ENCODE peak calls at places on chromosome 20, in eight cellular contexts. R is ovary, S is IMR-90, P is heart left ventricle, M is stomach, C is esophagus muscularis mucosa, U is Peyer's patch, Q is spleen. K is an unnamed sample.

GRCh38 chr20:48308232-48308781 is 519.5 kb downstream of the PREX1 start:
- DNase-seq in C (no peak), P (no peak), Q (no peak), S (no peak), U (no peak), M (no peak), R (no peak), K (no peak)

GRCh38 chr20:19903168-19903676 is 113.9 kb upstream of the NAA20 start:
- DNase-seq in C (no peak), Q (no peak), R (no peak), U (peak; percentile 49), S (peak; percentile 76), M (peak; percentile 44), P (peak; percentile 38), K (no peak)

GRCh38 chr20:12595841-12596240 is 412.9 kb upstream of the SPTLC3 start:
- DNase-seq in C (no peak), S (no peak), M (no peak), Q (no peak), U (no peak), R (no peak), P (no peak), K (no peak)

GRCh38 chr20:41139227-41140093 is 2.1 kb downstream of the PLCG1 start:
- DNase-seq in P (no peak), M (no peak), S (no peak), Q (no peak), U (no peak), R (no peak), C (no peak), K (no peak)

GRCh38 chr20:32918751-32919150 is 60.0 kb downstream of the EFCAB8 start:
- DNase-seq in P (no peak), C (peak; percentile 66), S (no peak), R (no peak), M (peak; percentile 3), U (no peak), Q (no peak), K (no peak)

GRCh38 chr20:21102252-21102609 is 3.9 kb downstream of the LINC00237 start:
- DNase-seq in U (no peak), S (no peak), Q (no peak), C (peak; percentile 81), M (no peak), P (peak; percentile 21), R (no peak), K (no peak)

GRCh38 chr20:58039569-58040092 is 188.8 kb downstream of the ANKRD60 start:
- DNase-seq in S (no peak), Q (peak; percentile 52), M (no peak), C (peak; percentile 91), U (no peak), P (no peak), R (no peak), K (no peak)

GRCh38 chr20:58397429-58397828 is 8.4 kb downstream of the VAPB start:
- DNase-seq in Q (no peak), S (no peak), P (no peak), U (no peak), M (no peak), C (no peak), R (no peak), K (no peak)

GRCh38 chr20:2535711-2536561 is 437 bp upstream of the TMC2 start:
- DNase-seq in R (no peak), C (no peak), M (no peak), S (no peak), U (no peak), P (no peak), Q (no peak), K (no peak)

GRCh38 chr20:9079038-9079731 is 10.3 kb downstream of the PLCB4 start:
- DNase-seq in M (no peak), Q (no peak), C (no peak), R (no peak), U (no peak), S (no peak), P (no peak), K (no peak)

GRCh38 chr20:53857723-53858236 is 212.6 kb downstream of the BCAS1 start:
- DNase-seq in P (no peak), C (no peak), M (no peak), S (no peak), Q (no peak), R (no peak), U (no peak), K (no peak)

GRCh38 chr20:46126440-46127056 is 8.4 kb downstream of the CD40 start:
- DNase-seq in P (no peak), R (no peak), U (no peak), S (no peak), M (no peak), C (no peak), Q (no peak), K (no peak)
- TF ChIP-seq POLR2A in P (no peak), R (no peak), U (no peak), S (no peak), M (no peak), C (no peak), Q (no peak), K (no peak)

GRCh38 chr20:51493346-51493791 is 49.1 kb downstream of the NFATC2 start:
- DNase-seq in P (no peak), Q (no peak), U (no peak), S (no peak), C (no peak), M (no peak), R (no peak), K (no peak)

GRCh38 chr20:51491393-51491792 is 51.1 kb downstream of the NFATC2 start:
- DNase-seq in U (no peak), P (no peak), S (no peak), Q (peak; percentile 33), M (no peak), C (no peak), R (no peak), K (no peak)

GRCh38 chr20:51494241-51495110 is 48.0 kb downstream of the NFATC2 start:
- DNase-seq in R (peak; percentile 13), U (peak; percentile 37), S (no peak), C (no peak), M (no peak), P (no peak), Q (no peak), K (no peak)

GRCh38 chr20:51490635-51491034 is 51.9 kb downstream of the NFATC2 start:
- DNase-seq in Q (peak; percentile 4), U (no peak), S (no peak), R (no peak), P (no peak), C (no peak), M (no peak), K (no peak)

DNA sequence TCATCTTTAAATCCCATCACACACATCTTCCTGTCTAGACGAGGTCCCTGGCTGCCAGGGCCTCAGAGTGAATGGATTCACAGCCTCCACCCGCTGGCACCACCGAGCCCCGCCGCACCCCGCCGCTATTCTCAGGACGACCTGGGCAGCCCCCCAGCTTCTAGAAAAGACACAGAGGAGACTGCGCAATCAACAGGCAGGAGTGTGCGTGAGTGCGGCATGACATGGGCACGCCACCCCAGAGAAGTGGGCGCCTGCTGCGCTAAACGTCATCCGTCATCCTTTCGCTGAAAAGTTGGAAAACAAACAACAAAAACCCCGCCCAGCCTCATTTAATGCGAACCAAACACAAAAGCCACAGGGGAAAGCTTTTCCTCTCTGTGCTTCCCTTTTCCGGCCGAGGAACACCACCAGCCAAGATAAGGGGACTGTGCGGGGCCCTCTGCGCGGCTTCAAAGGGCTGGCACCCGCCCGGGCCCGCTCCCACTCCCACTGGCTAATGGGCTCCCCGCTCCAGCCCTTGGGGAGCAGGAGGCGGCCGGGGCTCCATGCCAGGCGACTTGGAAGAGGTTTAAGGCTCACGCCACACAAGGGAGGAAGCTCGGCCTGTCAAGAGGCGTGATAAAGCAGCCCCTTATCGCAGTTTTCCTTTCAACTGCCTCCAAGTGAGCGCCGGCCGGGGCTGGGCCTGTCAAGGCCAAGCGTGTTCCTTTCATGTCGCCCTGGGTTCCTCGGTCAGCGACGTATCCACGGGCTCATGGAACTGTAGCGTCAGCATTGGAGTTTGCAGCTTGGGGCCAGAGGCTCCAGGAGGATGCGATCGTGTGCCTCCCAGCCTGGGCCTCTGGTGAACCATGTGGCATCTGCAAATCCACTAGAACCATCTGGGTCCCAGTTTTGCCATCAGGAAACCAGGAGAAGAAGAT is 50.1 kb downstream of the NFATC2 start:
- DNase-seq in P (peak; percentile 71), C (no peak), S (no peak), M (peak; percentile 85), U (no peak), Q (peak; percentile 86), R (peak; percentile 93), K (no peak)
- TF ChIP-seq POLR2A in P (no peak), C (no peak), S (no peak), M (no peak), U (no peak), Q (no peak), R (no peak), K (no peak)

DNA sequence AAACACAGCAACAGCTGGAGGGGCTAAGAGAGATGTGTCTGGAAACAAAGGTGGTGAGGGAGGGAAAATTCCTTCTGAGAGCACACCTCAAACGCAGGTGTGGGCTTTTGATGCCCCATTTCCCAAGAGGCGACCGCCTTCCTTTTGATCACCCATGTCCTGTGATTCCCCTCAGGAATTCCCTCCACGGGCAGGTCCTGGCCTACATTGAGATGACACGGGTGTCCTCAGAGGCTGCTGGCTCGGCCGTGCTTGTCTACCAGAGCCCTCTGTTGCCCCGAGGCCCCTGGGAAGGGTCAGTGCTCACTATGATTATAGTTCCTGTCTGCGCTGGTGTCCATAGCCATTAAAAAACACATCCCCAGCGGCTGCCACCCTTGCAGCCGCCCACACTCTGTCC is 242.6 kb downstream of the TFAP2C start:
- DNase-seq in S (no peak), Q (no peak), R (no peak), M (no peak), P (no peak), U (no peak), C (no peak), K (no peak)
- TF ChIP-seq POLR2A in S (no peak), Q (no peak), R (no peak), M (no peak), P (no peak), U (no peak), C (no peak), K (no peak)

DNA sequence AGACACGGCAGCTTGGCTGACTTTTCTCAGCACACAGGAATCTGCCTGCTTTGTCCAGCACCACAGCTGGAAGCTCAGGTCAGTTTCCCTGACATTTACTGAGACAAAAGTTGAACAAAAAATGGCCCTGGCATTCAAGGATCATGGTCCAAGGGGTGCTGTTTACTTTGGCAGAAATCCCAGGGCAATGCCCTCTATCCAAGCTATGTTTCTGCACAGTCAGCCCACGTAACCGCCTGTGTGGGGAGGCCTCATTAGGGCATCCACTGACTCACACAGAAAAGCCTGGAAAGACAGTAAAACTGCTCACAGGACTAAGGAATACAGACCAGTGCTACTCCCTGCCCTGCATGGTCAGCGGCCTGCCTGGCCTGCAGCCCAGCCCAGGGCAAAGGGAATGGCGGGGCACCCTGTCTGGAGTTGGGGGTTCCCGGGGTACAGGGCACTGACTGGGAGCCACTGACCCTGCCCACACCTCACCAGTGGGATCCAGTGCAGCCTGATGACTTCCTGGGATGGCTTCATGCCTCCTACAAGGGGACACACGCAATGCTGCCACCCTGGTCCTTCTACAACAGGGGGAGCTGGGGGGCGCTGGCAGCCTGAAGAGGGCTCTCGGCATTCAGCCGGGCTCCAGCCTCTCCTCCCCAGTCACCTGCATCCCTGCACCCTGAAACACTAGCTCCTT is 77.1 kb downstream of the NINL start:
- DNase-seq in P (no peak), M (no peak), R (peak; percentile 62), S (peak; percentile 85), C (no peak), Q (no peak), U (no peak), K (peak; percentile 85)
- TF ChIP-seq POLR2A in P (no peak), M (no peak), R (no peak), S (no peak), C (no peak), Q (no peak), U (no peak), K (no peak)

GRCh38 chr20:62949153-62949821 is 3.2 kb upstream of the SLC17A9 start:
- DNase-seq in P (no peak), S (no peak), C (no peak), R (no peak), M (no peak), Q (peak; percentile 18), U (no peak), K (no peak)
- TF ChIP-seq POLR2A in P (no peak), S (no peak), C (no peak), R (no peak), M (no peak), Q (no peak), U (no peak), K (no peak)